ENCODE peak calls at places on chromosomes 2 and 18, in four cellular contexts. E is K562, F is HepG2, X is GM12878. J is an unnamed sample.

GRCh38 chr2:16855183-16855582 is 189.5 kb upstream of the CYRIA start:
- DNase-seq in E (no peak), F (no peak), X (no peak), J (no peak)

GRCh38 chr2:6506311-6507258 is 359.1 kb downstream of the CMPK2 start:
- DNase-seq in E (no peak), F (no peak), X (no peak), J (no peak)

GRCh38 chr18:31583185-31583854 is 8.4 kb upstream of the TTR start:
- DNase-seq in E (no peak), F (peak; percentile 64), X (no peak), J (no peak)

GRCh38 chr2:24930768-24931167 is 10.7 kb upstream of the ADCY3 start:
- DNase-seq in E (no peak), F (no peak), X (peak; percentile 46), J (no peak)

GRCh38 chr2:43217228-43218220 is 8.9 kb downstream of the ZFP36L2 start:
- DNase-seq in E (no peak), F (no peak), X (no peak), J (peak; percentile 85)

GRCh38 chr2:52810460-52810859 is 957.1 kb upstream of the CHAC2 start:
- DNase-seq in E (no peak), F (no peak), X (no peak), J (no peak)

GRCh38 chr2:27316655-27317412 is 6.1 kb downstream of the MPV17 start:
- DNase-seq in E (no peak), F (no peak), X (no peak), J (no peak)

GRCh38 chr2:202032841-202033316 is 776 bp upstream of the FZD7 start:
- DNase-seq in E (peak; percentile 57), F (no peak), X (no peak), J (peak; percentile 73)

GRCh38 chr18:54672846-54673475 is 81.9 kb downstream of the DYNAP start:
- DNase-seq in E (no peak), F (no peak), X (no peak), J (no peak)

GRCh38 chr2:157784169-157784822 is 91.8 kb downstream of the ACVR1 start:
- DNase-seq in E (peak; percentile 24), F (no peak), X (no peak), J (peak; percentile 29)

GRCh38 chr2:171703574-171704347 is 16.5 kb downstream of the DYNC1I2 start:
- DNase-seq in E (peak; percentile 35), F (peak; percentile 53), X (no peak), J (no peak)

GRCh38 chr2:196318517-196319377 is 147.4 kb upstream of the STK17B start:
- DNase-seq in E (no peak), F (no peak), X (no peak), J (no peak)

GRCh38 chr2:205259131-205259530 is 423.2 kb upstream of the NRP2 start:
- DNase-seq in E (no peak), F (no peak), X (no peak), J (no peak)

GRCh38 chr2:224849264-224849663 is 133.1 kb upstream of the CCDC195 start:
- DNase-seq in E (no peak), F (no peak), X (no peak), J (no peak)

GRCh38 chr2:157792345-157793052 is 83.6 kb downstream of the ACVR1 start:
- DNase-seq in E (peak; percentile 26), F (no peak), X (no peak), J (no peak)

GRCh38 chr2:62642429-62643099 is 62.9 kb upstream of the EHBP1 start:
- DNase-seq in E (no peak), F (peak; percentile 97), X (no peak), J (no peak)

GRCh38 chr2:223894968-223895367 is 50.2 kb downstream of the WDFY1 start:
- DNase-seq in E (no peak), F (peak; percentile 20), X (no peak), J (no peak)

GRCh38 chr2:240402566-240403295 is 32.7 kb upstream of the GPC1 start:
- DNase-seq in E (no peak), F (no peak), X (no peak), J (no peak)

GRCh38 chr2:232527905-232528470 is 2.0 kb downstream of the CHRND start:
- DNase-seq in E (no peak), F (no peak), X (no peak), J (no peak)

GRCh38 chr2:170155022-170155722 is 22.8 kb upstream of the MYO3B start:
- DNase-seq in E (peak; percentile 62), F (no peak), X (no peak), J (no peak)

GRCh38 chr2:53715568-53715967 is 52.0 kb upstream of the CHAC2 start:
- DNase-seq in E (no peak), F (no peak), X (no peak), J (no peak)

GRCh38 chr2:44528595-44528994 is 166.8 kb downstream of the CAMKMT start:
- DNase-seq in E (no peak), F (no peak), X (no peak), J (no peak)

GRCh38 chr2:67899187-67899586 is 163.6 kb downstream of the C1D start:
- DNase-seq in E (no peak), F (no peak), X (no peak), J (no peak)

GRCh38 chr2:241796610-241797138 is 12.3 kb upstream of the NEU4 start:
- DNase-seq in E (no peak), F (no peak), X (no peak), J (no peak)

GRCh38 chr2:71463342-71463654 is 9.9 kb downstream of the DYSF start:
- DNase-seq in E (no peak), F (no peak), X (no peak), J (no peak)

GRCh38 chr18:74013955-74014354 is 133.7 kb downstream of the FBXO15 start:
- DNase-seq in E (no peak), F (no peak), X (no peak), J (no peak)

GRCh38 chr2:42979416-42979869 is 187.1 kb upstream of the HAAO start:
- DNase-seq in E (no peak), F (peak; percentile 100), X (no peak), J (no peak)

GRCh38 chr18:8615397-8616025 is 6.3 kb downstream of the RAB12 start:
- DNase-seq in E (peak; percentile 51), F (peak; percentile 35), X (no peak), J (no peak)

GRCh38 chr2:102044967-102045489 is 53.3 kb downstream of the IL1R2 start:
- DNase-seq in E (no peak), F (no peak), X (no peak), J (no peak)

GRCh38 chr2:128486640-128487375 is 168.1 kb upstream of the HS6ST1 start:
- DNase-seq in E (peak; percentile 47), F (no peak), X (no peak), J (no peak)

GRCh38 chr2:852168-852567 is 98.5 kb upstream of the SNTG2 start:
- DNase-seq in E (no peak), F (no peak), X (no peak), J (no peak)

GRCh38 chr18:63823516-63824219 is 48.5 kb downstream of the SERPINB7 start:
- DNase-seq in E (peak; percentile 7), F (peak; percentile 2), X (no peak), J (peak; percentile 45)

GRCh38 chr2:172861163-172861562 is 125.5 kb downstream of the RAPGEF4 start:
- DNase-seq in E (no peak), F (no peak), X (no peak), J (no peak)

GRCh38 chr2:172861632-172862031 is 126.0 kb downstream of the RAPGEF4 start:
- DNase-seq in E (no peak), F (no peak), X (no peak), J (no peak)

GRCh38 chr2:172858473-172858745 is 122.8 kb downstream of the RAPGEF4 start:
- DNase-seq in E (no peak), F (no peak), X (no peak), J (no peak)

GRCh38 chr2:172862077-172862476 is 126.4 kb downstream of the RAPGEF4 start:
- DNase-seq in E (no peak), F (no peak), X (no peak), J (no peak)

GRCh38 chr2:172859821-172860707 is 124.4 kb downstream of the RAPGEF4 start:
- DNase-seq in E (no peak), F (no peak), X (no peak), J (no peak)
- TF ChIP-seq NR2C2 in E (no peak), F (no peak), X (no peak), J (no peak)

GRCh38 chr2:11412449-11412810 is 53.5 kb downstream of the E2F6 start:
- DNase-seq in E (no peak), F (no peak), X (no peak), J (no peak)

GRCh38 chr2:11409184-11409959 is 56.6 kb downstream of the E2F6 start:
- DNase-seq in E (no peak), F (no peak), X (no peak), J (no peak)

GRCh38 chr2:11411244-11411643 is 54.7 kb downstream of the E2F6 start:
- DNase-seq in E (no peak), F (no peak), X (no peak), J (no peak)

GRCh38 chr2:11410101-11410500 is 55.9 kb downstream of the E2F6 start:
- DNase-seq in E (no peak), F (no peak), X (no peak), J (no peak)

GRCh38 chr2:11411768-11412448 is 54.1 kb downstream of the E2F6 start:
- DNase-seq in E (peak; percentile 53), F (peak; percentile 65), X (no peak), J (peak; percentile 65)
- TF ChIP-seq ATF2 in E (no peak), F (peak; percentile 40), X (no peak), J (no peak)

GRCh38 chr18:44198296-44199284 is 482.1 kb upstream of the SETBP1 start:
- DNase-seq in E (no peak), F (no peak), X (no peak), J (no peak)
- TF ChIP-seq NR2C2 in E (no peak), F (no peak), X (no peak), J (no peak)

GRCh38 chr2:193517615-193518014 is 1322.9 kb upstream of the TMEFF2 start:
- DNase-seq in E (no peak), F (no peak), X (no peak), J (no peak)
- TF ChIP-seq ATF2 in E (no peak), F (no peak), X (no peak), J (no peak)

GRCh38 chr2:75716406-75716805 is 5.7 kb upstream of the GCFC2 start:
- DNase-seq in E (no peak), F (no peak), X (no peak), J (no peak)
- TF ChIP-seq NR2C2 in E (no peak), F (no peak), X (no peak), J (no peak)

J was measured in WTC11.